ENCODE peak calls at places on chromosomes 16 and 17, in seven cellular contexts. X is tibial artery, K is left ventricle myocardium inferior, F is lung, I is mucosa of descending colon, V is psoas muscle, E is cardiac muscle cell. W is an unnamed sample.

GRCh38 chr17:8728251-8728925 is 16.2 kb downstream of the CCDC42 start:
- DNase-seq in V (no peak), F (no peak), I (no peak), K (no peak), X (peak; percentile 44), E (no peak), W (no peak)

GRCh38 chr17:81921996-81922565 is 4.1 kb upstream of the SIRT7 start:
- DNase-seq in I (no peak), V (no peak), X (no peak), F (no peak), K (no peak), E (no peak), W (no peak)

GRCh38 chr17:61447358-61447757 is 4.9 kb upstream of the TBX4 start:
- DNase-seq in I (no peak), F (no peak), V (no peak), K (no peak), X (no peak), E (no peak), W (no peak)

GRCh38 chr17:82881900-82882714 is 42.3 kb upstream of the ZNF750 start:
- DNase-seq in E (no peak), F (peak; percentile 61), V (peak; percentile 85), I (peak; percentile 64), X (peak; percentile 88), K (peak; percentile 57), W (peak; percentile 84)

GRCh38 chr17:67615011-67615561 is 102.7 kb upstream of the NOL11 start:
- DNase-seq in F (no peak), X (peak; percentile 56), I (no peak), K (no peak), E (no peak), V (peak; percentile 52), W (no peak)

GRCh38 chr17:49219987-49220386 is 9.5 kb downstream of the ABI3 start:
- DNase-seq in E (no peak), I (no peak), F (no peak), X (no peak), K (no peak), V (no peak), W (peak; percentile 50)

GRCh38 chr17:80886641-80887573 is 104.7 kb upstream of the CHMP6 start:
- DNase-seq in K (peak; percentile 9), F (no peak), V (peak; percentile 47), I (no peak), E (no peak), X (no peak), W (no peak)

GRCh38 chr17:40086150-40087044 is 14.0 kb downstream of the NR1D1 start:
- DNase-seq in E (peak; percentile 78), K (no peak), I (peak; percentile 67), V (peak; percentile 87), F (no peak), X (peak; percentile 70), W (peak; percentile 84)

GRCh38 chr17:19386974-19387920 is at the start of gene MFAP4:
- DNase-seq in F (no peak), V (peak; percentile 86), K (peak; percentile 74), X (peak; percentile 92), I (peak; percentile 49), E (peak; percentile 58), W (no peak)

GRCh38 chr16:3106205-3106928 is 6.0 kb upstream of the ZNF205 start:
- DNase-seq in F (peak; percentile 91), K (peak; percentile 91), V (peak; percentile 97), X (peak; percentile 91), I (peak; percentile 93), E (peak; percentile 95), W (peak; percentile 94)

GRCh38 chr17:79020631-79021301 is 3.2 kb upstream of the C1QTNF1 start:
- DNase-seq in K (no peak), I (no peak), X (peak; percentile 72), E (no peak), V (no peak), F (no peak), W (peak; percentile 3)

GRCh38 chr17:28335959-28336871 is 654 bp downstream of the TNFAIP1 start:
- DNase-seq in F (peak; percentile 77), E (peak; percentile 83), V (peak; percentile 63), I (peak; percentile 53), K (peak; percentile 44), X (no peak), W (peak; percentile 94)

GRCh38 chr16:24445216-24445615 is 94.2 kb upstream of the RBBP6 start:
- DNase-seq in X (no peak), I (no peak), K (no peak), F (no peak), E (no peak), V (no peak), W (no peak)

GRCh38 chr17:20120835-20121234 is 111.7 kb downstream of the SPECC1 start:
- DNase-seq in V (no peak), I (peak; percentile 52), F (no peak), K (no peak), X (no peak), E (no peak), W (no peak)

GRCh38 chr16:2208772-2209171 is 1.9 kb downstream of the BRICD5 start:
- DNase-seq in I (no peak), K (no peak), X (no peak), E (no peak), F (no peak), V (no peak), W (no peak)

GRCh38 chr16:19517424-19518089 is 4.3 kb downstream of the GDE1 start:
- DNase-seq in E (no peak), X (no peak), V (no peak), K (no peak), I (no peak), F (no peak), W (no peak)

GRCh38 chr17:59753522-59754467 is 46.3 kb downstream of the VMP1 start:
- DNase-seq in I (peak; percentile 69), K (no peak), E (peak; percentile 86), F (no peak), V (no peak), X (no peak), W (no peak)

GRCh38 chr16:49504626-49505025 is 131.0 kb downstream of the C16orf78 start:
- DNase-seq in I (no peak), F (no peak), K (no peak), V (no peak), E (no peak), X (peak; percentile 42), W (no peak)

GRCh38 chr17:74457146-74457819 is 9.2 kb upstream of the CD300A start:
- DNase-seq in E (peak; percentile 85), F (peak; percentile 75), I (peak; percentile 89), V (peak; percentile 91), X (peak; percentile 84), K (peak; percentile 83), W (peak; percentile 83)

GRCh38 chr17:77345260-77345910 is 204.6 kb downstream of the SEC14L1 start:
- DNase-seq in X (peak; percentile 77), F (peak; percentile 24), K (no peak), I (peak; percentile 2), E (no peak), V (peak; percentile 59), W (no peak)

GRCh38 chr17:77347544-77347943 is 206.8 kb downstream of the SEC14L1 start:
- DNase-seq in F (no peak), K (no peak), E (no peak), I (no peak), V (no peak), X (no peak), W (no peak)

GRCh38 chr17:77346765-77347164 is 206.0 kb downstream of the SEC14L1 start:
- DNase-seq in X (no peak), I (no peak), V (no peak), K (no peak), F (no peak), E (no peak), W (no peak)

GRCh38 chr17:77344038-77344437 is 203.3 kb downstream of the SEC14L1 start:
- DNase-seq in X (no peak), E (no peak), V (no peak), I (no peak), K (no peak), F (no peak), W (no peak)

GRCh38 chr17:77343031-77343866 is 202.5 kb downstream of the SEC14L1 start:
- DNase-seq in F (peak; percentile 20), V (no peak), K (no peak), X (peak; percentile 19), E (no peak), I (peak; percentile 1), W (no peak)
- H3K4me1 ChIP-seq in F (peaks cover 7% of the 10 kb centered on the region), V (peaks cover 14% of the 10 kb centered on the region), K (peaks cover 12% of the 10 kb centered on the region), X (peaks cover 6% of the 10 kb centered on the region), E (no peaks in the 10 kb centered on the region), I (peaks cover 13% of the 10 kb centered on the region), W (no peaks in the 10 kb centered on the region)

DNA sequence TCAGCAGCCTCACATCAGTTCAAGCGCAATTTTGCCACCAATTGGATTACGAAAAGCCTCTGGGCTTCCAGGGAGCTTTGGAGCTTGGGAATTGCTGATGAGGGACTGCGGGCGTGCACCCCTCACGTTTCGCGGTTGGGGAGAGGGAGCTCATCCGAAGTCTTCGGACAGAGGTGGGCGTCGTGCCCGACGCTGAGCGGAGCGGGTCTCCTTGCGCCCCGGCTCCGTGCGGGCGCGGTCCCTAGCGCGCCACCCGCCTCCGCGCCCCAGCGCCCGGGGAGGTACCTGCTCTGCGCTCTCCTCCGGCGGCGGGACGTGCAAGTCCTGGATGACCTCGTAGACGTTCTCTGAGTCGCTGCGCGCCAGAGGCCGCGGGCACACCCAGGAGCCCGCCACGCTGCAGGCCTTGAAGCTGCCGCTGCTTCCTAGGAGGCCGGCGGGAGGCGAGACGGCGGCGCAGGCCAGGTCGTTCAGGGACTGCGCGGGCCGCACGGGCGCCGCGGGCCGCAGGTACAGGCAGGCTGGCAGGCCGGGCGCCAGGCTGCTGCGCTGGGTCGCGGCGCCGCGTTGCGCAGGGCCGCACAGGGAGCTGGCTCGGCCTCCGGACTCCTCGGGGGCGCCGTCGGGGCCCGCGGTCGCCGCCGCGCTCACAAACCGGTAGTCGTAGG is 3.2 kb downstream of the ARHGAP27 start:
- DNase-seq in V (peak; percentile 48), F (no peak), E (peak; percentile 60), X (no peak), K (no peak), I (no peak), W (no peak)
- H3K4me3 ChIP-seq in V (no peak overlapping the region), F (no peak overlapping the region), E (peak overlapping the region; percentile 12), X (no peak overlapping the region), K (peak overlapping the region; percentile 36), I (no peak overlapping the region), W (no peak overlapping the region)

DNA sequence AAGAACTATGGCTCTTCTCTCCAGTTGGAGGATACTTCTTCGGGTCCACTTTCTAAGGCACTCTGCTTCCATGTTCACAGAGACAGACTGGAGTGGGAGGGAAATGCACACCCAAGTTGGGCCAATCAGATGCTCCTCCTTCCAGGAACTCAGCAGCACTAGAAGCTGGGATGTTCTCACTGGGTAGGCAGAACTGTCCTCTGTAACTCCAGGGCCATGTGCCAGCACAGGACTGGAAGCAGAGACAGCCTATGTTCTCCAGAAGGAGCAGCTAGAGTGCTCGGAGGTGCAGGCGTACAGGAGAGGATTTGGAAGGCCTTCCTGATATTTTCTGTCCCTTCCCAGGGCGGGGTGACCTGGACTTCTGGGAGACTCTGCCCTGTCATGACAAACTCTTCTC is 50.0 kb upstream of the SREBF1 start:
- DNase-seq in K (no peak), E (no peak), I (no peak), V (peak; percentile 61), X (no peak), F (no peak), W (no peak)
- H3K36me3 ChIP-seq in K (peaks cover 46% of the 10 kb centered on the region), E (no peaks in the 10 kb centered on the region), I (no peaks in the 10 kb centered on the region), V (peaks cover 35% of the 10 kb centered on the region), X (peaks cover 72% of the 10 kb centered on the region), F (peaks cover 25% of the 10 kb centered on the region), W (no peaks in the 10 kb centered on the region)

DNA sequence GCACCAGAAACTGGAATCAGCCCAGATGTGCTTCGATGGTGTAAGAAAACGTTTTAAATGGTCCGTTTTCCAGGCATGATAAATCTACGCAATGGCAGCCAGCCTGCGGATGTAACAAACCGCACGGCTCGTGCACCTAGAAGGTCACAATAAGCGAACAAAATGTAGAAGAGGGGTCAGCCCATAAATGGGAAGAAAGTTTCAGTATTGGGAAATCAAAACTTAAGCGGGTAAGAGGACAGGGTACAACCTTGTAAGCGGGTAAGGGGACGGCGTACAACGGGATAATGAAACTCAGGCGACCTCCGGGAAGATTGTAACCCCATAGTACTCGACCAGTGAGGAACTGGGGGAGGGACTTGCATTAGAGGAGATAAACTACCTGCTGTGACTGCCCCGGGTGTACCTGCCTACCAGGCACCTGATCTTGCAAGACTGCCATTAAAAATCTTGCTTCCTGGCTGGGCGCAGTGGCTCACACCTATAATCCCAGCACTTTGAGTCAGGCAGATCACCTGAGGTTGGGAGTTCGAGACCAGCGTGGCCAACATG is 66.6 kb downstream of the ANKRD11 start:
- DNase-seq in E (no peak), K (peak; percentile 4), X (no peak), V (no peak), F (no peak), I (no peak), W (no peak)
- H3K4me1 ChIP-seq in E (peaks cover 14% of the 10 kb centered on the region), K (peaks cover 67% of the 10 kb centered on the region), X (peaks cover 23% of the 10 kb centered on the region), V (peaks cover 62% of the 10 kb centered on the region), F (peaks cover 30% of the 10 kb centered on the region), I (peaks cover 17% of the 10 kb centered on the region), W (peaks cover 11% of the 10 kb centered on the region)